ENCODE peak calls at places on chromosomes 11 and 22, in seven cellular contexts. One of them, this sample, is unnamed.
A peak's percentile ranks its signal among the peaks of the same experiment; 100 is the strongest.

GRCh38 chr11:130872961-130873360 is 43.3 kb downstream of the SNX19 start:
- DNase-seq in T1000: peak; percentile 12
- DNase-seq in anterior cingulate cortex: no peak
- DNase-seq in memory B cell: no peak
- DNase-seq in mucosa of gallbladder: no peak
- DNase-seq in uterus: no peak
- DNase-seq in AG04449: no peak
- DNase-seq in this sample: no peak

GRCh38 chr11:91997178-91997577 is 227.4 kb upstream of the FAT3 start:
- DNase-seq in T1000: no peak
- DNase-seq in anterior cingulate cortex: no peak
- DNase-seq in memory B cell: no peak
- DNase-seq in mucosa of gallbladder: no peak
- DNase-seq in uterus: no peak
- DNase-seq in AG04449: no peak
- DNase-seq in this sample: no peak

GRCh38 chr11:128174465-128175101 is 412.8 kb downstream of the ETS1 start:
- DNase-seq in T1000: no peak
- DNase-seq in anterior cingulate cortex: no peak
- DNase-seq in memory B cell: no peak
- DNase-seq in mucosa of gallbladder: no peak
- DNase-seq in uterus: no peak
- DNase-seq in AG04449: peak; percentile 62
- DNase-seq in this sample: peak; percentile 36

GRCh38 chr11:2250041-2250440 is 20.3 kb downstream of the ASCL2 start:
- DNase-seq in T1000: no peak
- DNase-seq in anterior cingulate cortex: no peak
- DNase-seq in memory B cell: no peak
- DNase-seq in mucosa of gallbladder: no peak
- DNase-seq in uterus: no peak
- DNase-seq in AG04449: no peak
- DNase-seq in this sample: no peak

GRCh38 chr11:119091966-119092879 is 7.5 kb downstream of the HMBS start:
- DNase-seq in T1000: no peak
- DNase-seq in anterior cingulate cortex: no peak
- DNase-seq in memory B cell: no peak
- DNase-seq in mucosa of gallbladder: no peak
- DNase-seq in uterus: no peak
- DNase-seq in AG04449: no peak
- DNase-seq in this sample: no peak

GRCh38 chr11:106988151-106988806 is 30.0 kb downstream of the GUCY1A2 start:
- DNase-seq in T1000: peak; percentile 30
- DNase-seq in anterior cingulate cortex: no peak
- DNase-seq in memory B cell: no peak
- DNase-seq in mucosa of gallbladder: no peak
- DNase-seq in uterus: peak; percentile 26
- DNase-seq in AG04449: peak; percentile 79
- DNase-seq in this sample: no peak

GRCh38 chr11:62508336-62509058 is 38.1 kb downstream of the AHNAK start:
- DNase-seq in T1000: no peak
- DNase-seq in anterior cingulate cortex: peak; percentile 76
- DNase-seq in memory B cell: no peak
- DNase-seq in mucosa of gallbladder: peak; percentile 86
- DNase-seq in uterus: peak; percentile 57
- DNase-seq in AG04449: peak; percentile 17
- DNase-seq in this sample: no peak

GRCh38 chr11:115630109-115630700 is 126.0 kb upstream of the CADM1 start:
- DNase-seq in T1000: no peak
- DNase-seq in anterior cingulate cortex: no peak
- DNase-seq in memory B cell: no peak
- DNase-seq in mucosa of gallbladder: no peak
- DNase-seq in uterus: no peak
- DNase-seq in AG04449: no peak
- DNase-seq in this sample: no peak

GRCh38 chr11:65357856-65358356 is 3.4 kb downstream of the TIGD3 start:
- DNase-seq in T1000: no peak
- DNase-seq in anterior cingulate cortex: no peak
- DNase-seq in memory B cell: no peak
- DNase-seq in mucosa of gallbladder: no peak
- DNase-seq in uterus: no peak
- DNase-seq in AG04449: no peak
- DNase-seq in this sample: no peak

GRCh38 chr11:46327829-46328228 is 19.4 kb upstream of the DGKZ start:
- DNase-seq in T1000: no peak
- DNase-seq in anterior cingulate cortex: no peak
- DNase-seq in memory B cell: no peak
- DNase-seq in mucosa of gallbladder: no peak
- DNase-seq in uterus: no peak
- DNase-seq in AG04449: no peak
- DNase-seq in this sample: no peak

GRCh38 chr11:24496728-24497396 is at the start of gene LUZP2:
- DNase-seq in T1000: no peak
- DNase-seq in anterior cingulate cortex: peak; percentile 41
- DNase-seq in memory B cell: no peak
- DNase-seq in mucosa of gallbladder: peak; percentile 13
- DNase-seq in uterus: no peak
- DNase-seq in AG04449: no peak
- DNase-seq in this sample: peak; percentile 53

GRCh38 chr22:37121887-37122591 is 12.5 kb upstream of the TMPRSS6 start:
- DNase-seq in T1000: no peak
- DNase-seq in anterior cingulate cortex: no peak
- DNase-seq in memory B cell: peak; percentile 49
- DNase-seq in mucosa of gallbladder: peak; percentile 57
- DNase-seq in uterus: no peak
- DNase-seq in AG04449: no peak
- DNase-seq in this sample: no peak

GRCh38 chr11:65850217-65851082 is 7.5 kb downstream of the CFL1 start:
- DNase-seq in T1000: no peak
- DNase-seq in anterior cingulate cortex: no peak
- DNase-seq in memory B cell: no peak
- DNase-seq in mucosa of gallbladder: no peak
- DNase-seq in uterus: no peak
- DNase-seq in AG04449: no peak
- DNase-seq in this sample: no peak